ENCODE peak calls at places on chromosome 20, in seven cellular contexts. Z is ACHN, P is RCC 7860, C is colonic mucosa, G is AG04449, Y is nephron progenitor cell, O is midbrain. N is an unnamed sample.

GRCh38 chr20:62741701-62742491 is 33.3 kb downstream of the NTSR1 start:
- DNase-seq in Z (no peak), P (no peak), C (no peak), G (no peak), Y (no peak), O (no peak), N (no peak)

GRCh38 chr20:50710492-50711063 is 19.2 kb upstream of the RIPOR3 start:
- DNase-seq in Z (no peak), P (peak), C (no peak), G (no peak), Y (no peak), O (no peak), N (no peak)

GRCh38 chr20:49631856-49632418 is 64.0 kb upstream of the PTGIS start:
- DNase-seq in Z (no peak), P (no peak), C (no peak), G (no peak), Y (no peak), O (no peak), N (no peak)

GRCh38 chr20:17806739-17807441 is 107.1 kb downstream of the BANF2 start:
- DNase-seq in Z (no peak), P (no peak), C (peak), G (peak), Y (no peak), O (no peak), N (peak)

GRCh38 chr20:57469418-57470211 is 55.3 kb downstream of the CTCFL start:
- DNase-seq in Z (no peak), P (no peak), C (no peak), G (no peak), Y (peak), O (no peak), N (peak)

GRCh38 chr20:44166477-44166876 is 20.5 kb downstream of the JPH2 start:
- DNase-seq in Z (peak), P (peak), C (no peak), G (no peak), Y (no peak), O (no peak), N (no peak)

GRCh38 chr20:62982124-62983075 is 24.4 kb downstream of the BHLHE23 start:
- DNase-seq in Z (no peak), P (no peak), C (no peak), G (no peak), Y (no peak), O (no peak), N (no peak)

GRCh38 chr20:53879048-53879684 is 191.2 kb downstream of the BCAS1 start:
- DNase-seq in Z (no peak), P (no peak), C (no peak), G (no peak), Y (no peak), O (no peak), N (no peak)

GRCh38 chr20:38973107-38973506 is 11.0 kb downstream of the DHX35 start:
- DNase-seq in Z (no peak), P (no peak), C (no peak), G (no peak), Y (no peak), O (no peak), N (no peak)

GRCh38 chr20:51687071-51687470 is 81.1 kb downstream of the ATP9A start:
- DNase-seq in Z (peak), P (peak), C (no peak), G (peak), Y (no peak), O (no peak), N (no peak)

GRCh38 chr20:37361336-37361735 is 15.4 kb downstream of the SRC start:
- DNase-seq in Z (no peak), P (no peak), C (no peak), G (no peak), Y (no peak), O (no peak), N (peak)

GRCh38 chr20:6632187-6632586 is 135.3 kb upstream of the BMP2 start:
- DNase-seq in Z (peak), P (peak), C (no peak), G (no peak), Y (no peak), O (no peak), N (peak)

GRCh38 chr20:63742381-63743024 is 2.9 kb downstream of the SLC2A4RG start:
- DNase-seq in Z (no peak), P (no peak), C (peak), G (no peak), Y (no peak), O (no peak), N (peak)

GRCh38 chr20:35870541-35871307 is 83.6 kb downstream of the SCAND1 start:
- DNase-seq in Z (peak), P (no peak), C (no peak), G (no peak), Y (no peak), O (no peak), N (no peak)

GRCh38 chr20:61630816-61631215 is 378.8 kb downstream of the CDH4 start:
- DNase-seq in Z (no peak), P (no peak), C (no peak), G (no peak), Y (no peak), O (no peak), N (no peak)

GRCh38 chr20:47660983-47661711 is 124.1 kb downstream of the SULF2 start:
- DNase-seq in Z (no peak), P (no peak), C (no peak), G (no peak), Y (no peak), O (no peak), N (no peak)

GRCh38 chr20:45489083-45489531 is 19.6 kb downstream of the WFDC2 start:
- DNase-seq in Z (peak), P (peak), C (no peak), G (no peak), Y (no peak), O (no peak), N (no peak)

GRCh38 chr20:2751347-2751867 is 49.0 kb downstream of the CPXM1 start:
- DNase-seq in Z (no peak), P (no peak), C (peak), G (no peak), Y (no peak), O (no peak), N (no peak)

GRCh38 chr20:60254901-60255411 is 296.7 kb downstream of the CDH26 start:
- DNase-seq in Z (peak), P (peak), C (no peak), G (no peak), Y (no peak), O (no peak), N (peak)

GRCh38 chr20:1165941-1166340 is 18.8 kb downstream of the TMEM74B start:
- DNase-seq in Z (no peak), P (no peak), C (no peak), G (no peak), Y (no peak), O (no peak), N (no peak)

GRCh38 chr20:6707231-6707870 is 60.1 kb upstream of the BMP2 start:
- DNase-seq in Z (no peak), P (peak), C (no peak), G (no peak), Y (no peak), O (no peak), N (no peak)

GRCh38 chr20:5504061-5504739 is 187.4 kb upstream of the PROKR2 start:
- DNase-seq in Z (peak), P (no peak), C (peak), G (no peak), Y (no peak), O (peak), N (peak)

GRCh38 chr20:20466341-20466879 is 98.5 kb downstream of the INSM1 start:
- DNase-seq in Z (no peak), P (peak), C (no peak), G (peak), Y (no peak), O (no peak), N (peak)

GRCh38 chr20:16672299-16672698 is 57.5 kb upstream of the SNRPB2 start:
- DNase-seq in Z (no peak), P (no peak), C (no peak), G (no peak), Y (no peak), O (no peak), N (peak)

GRCh38 chr20:50121858-50122271 is 8.9 kb upstream of the UBE2V1 start:
- DNase-seq in Z (no peak), P (no peak), C (no peak), G (no peak), Y (no peak), O (no peak), N (peak)

GRCh38 chr20:56460459-56460858 is 8.0 kb upstream of the RTF2 start:
- DNase-seq in Z (no peak), P (no peak), C (no peak), G (no peak), Y (no peak), O (no peak), N (no peak)

GRCh38 chr20:31861346-31862156 is 8.8 kb downstream of the DUSP15 start:
- DNase-seq in Z (peak), P (no peak), C (peak), G (no peak), Y (peak), O (peak), N (peak)

GRCh38 chr20:51560550-51561307 is 18.2 kb upstream of the NFATC2 start:
- DNase-seq in Z (no peak), P (no peak), C (no peak), G (no peak), Y (no peak), O (no peak), N (no peak)

GRCh38 chr20:44056010-44056698 is 130.8 kb downstream of the JPH2 start:
- DNase-seq in Z (peak), P (no peak), C (no peak), G (no peak), Y (peak), O (peak), N (peak)

GRCh38 chr20:52083627-52084232 is 107.8 kb downstream of the ZFP64 start:
- DNase-seq in Z (peak), P (no peak), C (peak), G (no peak), Y (peak), O (peak), N (peak)

GRCh38 chr20:38601216-38602184 is at the start of gene ARHGAP40:
- DNase-seq in Z (no peak), P (no peak), C (no peak), G (no peak), Y (peak), O (no peak), N (peak)

GRCh38 chr20:2596673-2597279 is 55.7 kb upstream of the NOP56 start:
- DNase-seq in Z (no peak), P (no peak), C (no peak), G (no peak), Y (no peak), O (no peak), N (no peak)

GRCh38 chr20:44271915-44272663 is 25.0 kb downstream of the GDAP1L1 start:
- DNase-seq in Z (no peak), P (no peak), C (no peak), G (no peak), Y (no peak), O (no peak), N (no peak)

GRCh38 chr20:50580842-50581544 is 70.8 kb downstream of the PTPN1 start:
- DNase-seq in Z (no peak), P (no peak), C (no peak), G (no peak), Y (no peak), O (no peak), N (no peak)

GRCh38 chr20:4524792-4525191 is 196.9 kb upstream of the PRND start:
- DNase-seq in Z (no peak), P (no peak), C (no peak), G (no peak), Y (no peak), O (no peak), N (no peak)

GRCh38 chr20:31543966-31544598 is 29.8 kb downstream of the HM13 start:
- DNase-seq in Z (peak), P (peak), C (no peak), G (peak), Y (no peak), O (no peak), N (peak)

N was measured in BE2C.